ENCODE peak calls at places on chromosomes 1 and 21, in nine cellular contexts. One of them, this sample, is unnamed.

GRCh38 chr1:66752000-66752592 is at the start of gene DYNLT5:
- DNase-seq in cardiac muscle cell: peak; percentile 85
- DNase-seq in NCI-H748 treated with DMSO at 0.1 percent for 48 hours: no peak
- DNase-seq in NCI-H460: no peak
- DNase-seq in left ventricle myocardium superior: peak; percentile 73
- DNase-seq in amygdala: peak; percentile 52
- DNase-seq in NCI-H510A: no peak
- DNase-seq in mammary epithelial cell: no peak
- DNase-seq in HT1080: no peak
- DNase-seq in this sample: no peak

GRCh38 chr1:181038399-181038873 is 4.7 kb downstream of the MR1 start:
- DNase-seq in cardiac muscle cell: peak; percentile 67
- DNase-seq in NCI-H748 treated with DMSO at 0.1 percent for 48 hours: peak; percentile 24
- DNase-seq in NCI-H460: peak; percentile 77
- DNase-seq in left ventricle myocardium superior: peak; percentile 38
- DNase-seq in amygdala: peak; percentile 12
- DNase-seq in NCI-H510A: no peak
- DNase-seq in mammary epithelial cell: peak; percentile 75
- DNase-seq in HT1080: peak; percentile 69
- DNase-seq in this sample: peak; percentile 84

GRCh38 chr1:100347009-100347966 is 5.0 kb upstream of the CDC14A start:
- DNase-seq in cardiac muscle cell: no peak
- DNase-seq in NCI-H748 treated with DMSO at 0.1 percent for 48 hours: no peak
- DNase-seq in NCI-H460: no peak
- DNase-seq in left ventricle myocardium superior: no peak
- DNase-seq in amygdala: no peak
- DNase-seq in NCI-H510A: no peak
- DNase-seq in mammary epithelial cell: no peak
- DNase-seq in HT1080: peak; percentile 10
- DNase-seq in this sample: no peak

GRCh38 chr1:245428681-245429080 is 273.9 kb downstream of the KIF26B start:
- DNase-seq in cardiac muscle cell: no peak
- DNase-seq in NCI-H748 treated with DMSO at 0.1 percent for 48 hours: no peak
- DNase-seq in NCI-H460: no peak
- DNase-seq in left ventricle myocardium superior: no peak
- DNase-seq in amygdala: no peak
- DNase-seq in NCI-H510A: no peak
- DNase-seq in mammary epithelial cell: no peak
- DNase-seq in HT1080: no peak
- DNase-seq in this sample: no peak

GRCh38 chr1:15501208-15502032 is 22.6 kb downstream of the CASP9 start:
- DNase-seq in cardiac muscle cell: peak; percentile 83
- DNase-seq in NCI-H748 treated with DMSO at 0.1 percent for 48 hours: peak; percentile 5
- DNase-seq in NCI-H460: peak; percentile 35
- DNase-seq in left ventricle myocardium superior: peak; percentile 76
- DNase-seq in amygdala: peak; percentile 9
- DNase-seq in NCI-H510A: peak; percentile 85
- DNase-seq in mammary epithelial cell: peak; percentile 12
- DNase-seq in HT1080: peak; percentile 35
- DNase-seq in this sample: peak; percentile 35

GRCh38 chr1:174160109-174160473 is 771 bp downstream of the RABGAP1L start:
- DNase-seq in cardiac muscle cell: peak; percentile 17
- DNase-seq in NCI-H748 treated with DMSO at 0.1 percent for 48 hours: no peak
- DNase-seq in NCI-H460: no peak
- DNase-seq in left ventricle myocardium superior: peak; percentile 77
- DNase-seq in amygdala: peak; percentile 31
- DNase-seq in NCI-H510A: no peak
- DNase-seq in mammary epithelial cell: peak; percentile 67
- DNase-seq in HT1080: peak; percentile 29
- DNase-seq in this sample: peak; percentile 36

GRCh38 chr1:6393400-6394187 is at the start of gene ACOT7:
- DNase-seq in cardiac muscle cell: peak; percentile 93
- DNase-seq in NCI-H748 treated with DMSO at 0.1 percent for 48 hours: peak; percentile 58
- DNase-seq in NCI-H460: peak; percentile 78
- DNase-seq in left ventricle myocardium superior: peak; percentile 94
- DNase-seq in amygdala: peak; percentile 92
- DNase-seq in NCI-H510A: peak; percentile 96
- DNase-seq in mammary epithelial cell: peak; percentile 92
- DNase-seq in HT1080: peak; percentile 89
- DNase-seq in this sample: peak; percentile 91

GRCh38 chr21:46477765-46478164 is 19.1 kb downstream of the DIP2A start:
- DNase-seq in cardiac muscle cell: no peak
- DNase-seq in NCI-H748 treated with DMSO at 0.1 percent for 48 hours: no peak
- DNase-seq in NCI-H460: no peak
- DNase-seq in left ventricle myocardium superior: no peak
- DNase-seq in amygdala: no peak
- DNase-seq in NCI-H510A: no peak
- DNase-seq in mammary epithelial cell: peak; percentile 80
- DNase-seq in HT1080: no peak
- DNase-seq in this sample: no peak

This sample was measured in dermis microvascular lymphatic vessel endothelial cell.